ENCODE peak calls at places on chromosomes 12 and 14, in six cellular contexts. C is mesothelial cell of epicardium, H is AG09319, Q is GM12878, X is type B pancreatic cell, V is keratinocyte. L is an unnamed sample.

GRCh38 chr14:76918751-76919421 is 92.7 kb downstream of the LRRC74A start:
- DNase-seq in X (no peak), Q (no peak), H (peak; percentile 99), V (peak; percentile 97), C (peak; percentile 60), L (no peak)

GRCh38 chr14:37588667-37588955 is 6.4 kb downstream of the FOXA1 start:
- DNase-seq in C (no peak), Q (no peak), X (no peak), H (no peak), V (no peak), L (peak; percentile 8)

GRCh38 chr14:72975776-72976175 is 49.5 kb downstream of the DCAF4 start:
- DNase-seq in C (no peak), V (no peak), H (no peak), X (no peak), Q (no peak), L (no peak)

GRCh38 chr12:100611031-100611430 is 37.5 kb downstream of the GAS2L3 start:
- DNase-seq in V (peak; percentile 9), H (no peak), C (no peak), X (no peak), Q (no peak), L (no peak)

GRCh38 chr14:99273724-99274345 is 1.8 kb upstream of the BCL11B start:
- DNase-seq in H (no peak), X (peak; percentile 68), V (no peak), Q (no peak), C (no peak), L (peak; percentile 43)

GRCh38 chr14:94964181-94964580 is 193.1 kb downstream of the DICER1 start:
- DNase-seq in Q (no peak), C (no peak), H (no peak), X (no peak), V (no peak), L (no peak)

GRCh38 chr14:93078830-93079229 is 36.9 kb downstream of the ITPK1 start:
- DNase-seq in C (no peak), V (no peak), X (no peak), Q (no peak), H (peak; percentile 57), L (no peak)

GRCh38 chr14:45426685-45427282 is 173.8 kb upstream of the MIS18BP1 start:
- DNase-seq in V (peak; percentile 13), C (no peak), X (no peak), H (peak; percentile 0), Q (peak; percentile 4), L (peak; percentile 22)

GRCh38 chr12:102481705-102482104 is 1.3 kb upstream of the IGF1 start:
- DNase-seq in V (no peak), C (no peak), X (no peak), Q (no peak), H (no peak), L (no peak)

GRCh38 chr12:105214670-105215375 is 21.2 kb downstream of the APPL2 start:
- DNase-seq in X (no peak), Q (no peak), C (no peak), V (no peak), H (no peak), L (no peak)

GRCh38 chr14:34211732-34212131 is 250.3 kb downstream of the SPTSSA start:
- DNase-seq in C (no peak), H (no peak), X (no peak), V (no peak), Q (peak; percentile 45), L (no peak)

GRCh38 chr14:100406505-100407131 is 83.5 kb downstream of the SLC25A47 start:
- DNase-seq in H (no peak), X (no peak), V (no peak), C (no peak), Q (no peak), L (no peak)

GRCh38 chr12:113961921-113962710 is 4.0 kb downstream of the RBM19 start:
- DNase-seq in C (no peak), V (no peak), Q (peak; percentile 71), H (no peak), X (no peak), L (peak; percentile 73)

DNA sequence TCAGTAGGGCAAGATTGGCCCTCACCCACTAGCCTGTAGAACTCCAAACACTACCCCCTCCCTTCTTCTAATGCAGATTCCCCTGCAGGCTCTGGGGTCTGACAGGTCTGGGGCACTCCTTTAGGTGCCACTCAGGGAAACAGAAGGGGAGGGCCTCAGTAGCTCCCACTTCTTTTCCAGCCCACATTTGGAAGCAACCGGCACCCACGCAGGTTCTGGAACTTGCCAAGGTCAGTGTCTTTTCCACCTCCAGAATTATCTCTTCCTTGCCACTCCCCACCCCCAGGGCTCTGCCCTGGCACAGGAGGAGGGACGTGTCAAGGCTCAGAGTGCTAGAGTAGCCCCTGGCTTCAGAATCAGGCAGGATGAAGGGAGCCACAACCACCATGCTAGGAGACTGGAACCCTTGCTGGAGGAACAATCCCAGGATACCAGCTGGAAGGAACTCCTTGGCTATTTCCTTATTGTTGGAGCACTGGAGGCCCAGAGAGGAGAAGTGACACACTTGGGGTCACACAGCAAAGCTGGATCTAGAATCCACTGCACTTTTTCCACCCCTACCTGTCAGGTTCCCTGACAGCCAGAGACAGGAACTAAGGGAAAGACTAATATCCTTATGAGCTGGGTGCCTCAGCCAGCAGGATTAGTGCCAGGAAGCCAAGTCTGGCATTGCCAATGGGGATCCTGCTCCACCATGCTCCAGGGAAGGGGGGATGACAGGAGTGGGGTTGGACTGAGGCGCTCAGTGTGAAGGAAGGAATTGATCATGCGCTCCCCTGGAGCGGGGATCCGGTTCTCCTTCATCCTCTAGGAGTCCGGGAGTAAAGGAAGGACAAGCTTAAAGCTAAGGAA is 1.8 kb upstream of the FIGNL2 start:
- DNase-seq in Q (no peak), X (no peak), H (no peak), C (no peak), V (no peak), L (no peak)
- TF ChIP-seq CTCF in Q (no peak), X (no peak), H (no peak), C (no peak), V (no peak), L (no peak)

GRCh38 chr12:67625004-67625403 is 23.5 kb upstream of the DYRK2 start:
- DNase-seq in Q (no peak), C (no peak), V (no peak), X (no peak), H (no peak), L (no peak)

GRCh38 chr12:67623259-67623658 is 25.3 kb upstream of the DYRK2 start:
- DNase-seq in X (no peak), H (no peak), Q (no peak), V (no peak), C (no peak), L (no peak)

GRCh38 chr12:67626156-67626555 is 22.4 kb upstream of the DYRK2 start:
- DNase-seq in X (no peak), H (no peak), V (no peak), Q (no peak), C (no peak), L (no peak)

GRCh38 chr12:67621926-67622325 is 26.6 kb upstream of the DYRK2 start:
- DNase-seq in Q (no peak), H (no peak), V (no peak), C (no peak), X (no peak), L (no peak)

GRCh38 chr12:67624355-67624754 is 24.2 kb upstream of the DYRK2 start:
- DNase-seq in C (no peak), X (no peak), Q (no peak), H (no peak), V (no peak), L (no peak)
- TF ChIP-seq CTCF in C (no peak), X (no peak), Q (no peak), H (no peak), V (no peak), L (no peak)

GRCh38 chr14:35386673-35387125 is 17.9 kb downstream of the NFKBIA start:
- DNase-seq in X (no peak), H (no peak), V (no peak), Q (no peak), C (no peak), L (no peak)

GRCh38 chr14:35385042-35385839 is 19.3 kb downstream of the NFKBIA start:
- DNase-seq in Q (no peak), X (no peak), H (peak; percentile 69), C (no peak), V (no peak), L (no peak)

GRCh38 chr14:35383569-35384385 is 20.8 kb downstream of the NFKBIA start:
- DNase-seq in Q (no peak), X (no peak), H (no peak), V (no peak), C (no peak), L (no peak)

GRCh38 chr14:35387209-35387608 is 17.3 kb downstream of the NFKBIA start:
- DNase-seq in X (no peak), V (no peak), Q (no peak), C (no peak), H (no peak), L (no peak)

DNA sequence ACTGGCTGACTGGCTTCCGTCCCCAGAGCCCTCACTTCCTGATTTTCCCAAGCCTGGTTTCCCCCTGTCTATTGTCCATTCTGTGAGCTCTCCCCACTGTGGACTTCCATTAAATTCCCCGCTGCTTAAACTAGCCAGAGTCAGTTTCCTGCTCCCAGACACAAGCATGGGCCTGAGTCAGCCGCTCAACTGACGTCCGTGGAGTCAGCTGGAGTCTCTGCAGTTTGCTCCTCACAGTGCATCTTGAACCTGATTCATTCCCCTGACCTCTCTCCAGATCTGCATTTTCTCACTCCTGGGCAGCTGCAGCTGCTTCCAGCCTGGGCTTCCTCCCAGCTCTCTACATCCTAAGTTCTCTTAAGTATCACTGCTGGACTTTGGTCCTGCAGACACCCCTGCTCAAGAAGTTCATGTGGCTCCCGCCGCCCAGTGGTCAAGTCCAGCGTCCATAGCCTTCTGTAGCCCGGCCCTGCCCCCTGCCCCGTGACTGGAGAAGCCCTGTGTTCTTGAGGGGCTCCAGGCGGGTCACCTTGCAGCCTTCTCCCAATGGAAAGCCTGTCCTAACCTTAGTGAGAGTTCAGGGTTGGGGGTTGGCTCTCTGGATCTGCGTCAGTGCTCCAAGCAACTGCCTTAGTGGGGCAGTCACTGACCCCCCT is 20.0 kb downstream of the NFKBIA start:
- DNase-seq in Q (no peak), H (peak; percentile 66), V (no peak), X (no peak), C (no peak), L (no peak)
- TF ChIP-seq CTCF in Q (no peak), H (no peak), V (no peak), X (no peak), C (no peak), L (no peak)

GRCh38 chr12:29153231-29153630 is 4.2 kb downstream of the FAR2 start:
- DNase-seq in X (no peak), H (no peak), V (no peak), C (no peak), Q (no peak), L (no peak)
- TF ChIP-seq CTCF in X (no peak), H (no peak), V (no peak), C (no peak), Q (no peak), L (no peak)

GRCh38 chr12:121441555-121441954 is 41.6 kb downstream of the RNF34 start:
- DNase-seq in V (no peak), H (no peak), C (no peak), Q (no peak), X (no peak), L (no peak)
- TF ChIP-seq CTCF in V (no peak), H (no peak), C (no peak), Q (no peak), X (no peak), L (no peak)

GRCh38 chr12:107610030-107610859 is 75.4 kb upstream of the PWP1 start:
- DNase-seq in V (no peak), Q (no peak), C (no peak), X (no peak), H (peak; percentile 18), L (peak; percentile 33)
- TF ChIP-seq CTCF in V (peak; percentile 59), Q (peak; percentile 60), C (peak; percentile 45), X (peak; percentile 80), H (peak; percentile 85), L (peak; percentile 70)